ENCODE peak calls at places on chromosome 1, in eight cellular contexts. E is MM.1S, B is A549, V is colonic mucosa, G is neural progenitor cell, X is Panc1, Z is PC-3, F is prostate gland. C is an unnamed sample. For H3K4me1, the result is how much of the 10 kb centered on the place peaks cover.

GRCh38 chr1:17762313-17762712 is 7.2 kb downstream of the ACTL8 start:
- DNase-seq in Z (no peak), F (no peak), V (no peak), G (no peak), B (no peak), X (no peak), E (no peak), C (no peak)

GRCh38 chr1:218642033-218642954 is 297.2 kb downstream of the TGFB2 start:
- DNase-seq in B (no peak), Z (no peak), G (no peak), X (no peak), F (no peak), E (no peak), V (no peak), C (no peak)

GRCh38 chr1:42686418-42686817 is 4.2 kb downstream of the YBX1 start:
- DNase-seq in V (peak), B (no peak), E (no peak), X (no peak), F (no peak), Z (no peak), G (no peak), C (no peak)

GRCh38 chr1:42941640-42942330 is 16.9 kb downstream of the SLC2A1 start:
- DNase-seq in V (peak), Z (peak), B (peak), E (no peak), G (no peak), F (peak), X (no peak), C (no peak)

GRCh38 chr1:24925082-24925779 is 4.8 kb downstream of the RUNX3 start:
- DNase-seq in B (no peak), X (no peak), Z (no peak), E (no peak), F (no peak), G (no peak), V (no peak), C (no peak)

GRCh38 chr1:163361123-163361934 is 39.6 kb downstream of the NUF2 start:
- DNase-seq in B (peak), V (no peak), G (peak), F (no peak), E (peak), Z (peak), X (no peak), C (no peak)

GRCh38 chr1:152185544-152186391 is 26.7 kb upstream of the RPTN start:
- DNase-seq in E (peak), B (peak), F (peak), Z (peak), G (peak), X (no peak), V (peak), C (no peak)

GRCh38 chr1:155011004-155011416 is 8.4 kb downstream of the ZBTB7B start:
- DNase-seq in V (no peak), G (peak), Z (no peak), E (no peak), B (no peak), F (no peak), X (no peak), C (no peak)

GRCh38 chr1:159084152-159084551 is 7.6 kb upstream of the AIM2 start:
- DNase-seq in F (no peak), G (no peak), B (no peak), E (no peak), X (no peak), Z (no peak), V (no peak), C (no peak)
- H3K4me1 ChIP-seq in F (under half), G (under half), B (under half), E (under half), X (under half), Z (under half), V (under half), C (under half)

GRCh38 chr1:40862008-40862863 is at the start of gene CITED4:
- DNase-seq in X (peak), V (peak), F (peak), Z (peak), G (peak), B (peak), E (peak), C (peak)
- H3K27ac ChIP-seq in X (peak), V (peak), F (peak), Z (no peak), G (no peak), B (peak), E (no peak), C (peak)

GRCh38 chr1:64041366-64042131 is 161.9 kb upstream of the UBE2U start:
- DNase-seq in G (no peak), B (no peak), V (no peak), E (no peak), F (no peak), X (no peak), Z (no peak), C (no peak)

GRCh38 chr1:64043976-64044375 is 159.4 kb upstream of the UBE2U start:
- DNase-seq in E (no peak), F (no peak), G (peak), Z (peak), X (no peak), V (no peak), B (no peak), C (no peak)

GRCh38 chr1:64046243-64046642 is 157.2 kb upstream of the UBE2U start:
- DNase-seq in V (no peak), B (no peak), Z (no peak), X (no peak), E (no peak), G (peak), F (no peak), C (no peak)

GRCh38 chr1:64042331-64043100 is 160.9 kb upstream of the UBE2U start:
- DNase-seq in E (no peak), B (no peak), G (peak), F (peak), V (no peak), Z (peak), X (no peak), C (peak)

DNA sequence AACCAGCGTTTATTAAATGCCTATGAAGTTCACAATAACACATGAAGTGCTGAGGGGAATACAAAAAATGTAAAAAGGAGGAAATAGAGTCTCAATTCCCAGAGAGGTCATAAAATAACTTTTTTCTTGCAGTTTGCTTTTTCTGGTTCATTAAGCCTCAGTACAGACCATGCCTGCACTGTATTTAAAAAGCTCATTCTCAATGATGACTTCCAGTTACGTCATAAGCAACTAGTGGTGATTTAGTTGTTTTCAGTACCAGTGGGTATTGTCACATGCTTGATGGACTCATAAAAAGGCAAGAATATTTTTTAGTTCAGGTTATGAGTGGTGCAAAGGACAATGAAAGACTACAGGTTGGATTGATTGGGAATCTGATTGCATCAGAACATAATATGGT is 160.1 kb upstream of the UBE2U start:
- DNase-seq in Z (no peak), F (no peak), X (no peak), B (no peak), G (no peak), V (no peak), E (no peak), C (no peak)
- H3K4me1 ChIP-seq in Z (half or more), F (under half), X (under half), B (under half), G (half or more), V (under half), E (under half), C (under half)

DNA sequence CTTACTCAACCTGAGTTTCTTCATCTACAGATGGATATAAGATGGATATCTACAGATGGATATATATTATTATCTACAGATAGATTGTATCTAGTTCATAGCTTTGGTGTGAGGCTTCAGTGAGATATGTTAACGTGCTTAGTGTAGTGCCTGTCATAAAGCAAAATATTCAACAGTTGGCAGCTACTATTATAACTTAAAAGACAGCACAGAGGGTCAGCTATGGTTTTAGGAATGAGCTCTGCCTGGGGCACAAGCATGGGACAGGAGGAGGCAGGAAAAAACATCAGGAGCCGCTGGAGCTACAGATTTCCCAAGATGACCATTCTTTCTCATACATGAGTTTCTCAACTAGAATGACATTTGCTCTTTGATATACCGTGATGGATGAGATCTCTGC is 1.3 kb upstream of the CYB5R1 start:
- DNase-seq in F (no peak), B (no peak), X (no peak), G (no peak), V (no peak), Z (no peak), E (no peak), C (no peak)
- H3K27ac ChIP-seq in F (no peak), B (no peak), X (no peak), G (no peak), V (peak), Z (no peak), E (no peak), C (no peak)

GRCh38 chr1:194584052-194584451 is 1397.6 kb upstream of the B3GALT2 start:
- DNase-seq in V (no peak), F (no peak), G (no peak), B (no peak), E (no peak), X (no peak), Z (no peak), C (no peak)
- H3K4me1 ChIP-seq in V (under half), F (under half), G (under half), B (under half), E (under half), X (under half), Z (under half), C (under half)

C was measured in foreskin keratinocyte.